ENCODE peak calls at places on chromosome 6, in nine cellular contexts. I is neural crest cell, Q is colonic mucosa, E is B cell, C is Panc1, F is psoas muscle, M is tibial nerve, Y is dorsolateral prefrontal cortex, Z is HCT116. U is an unnamed sample.

GRCh38 chr6:133368664-133369063 is 127.5 kb downstream of the EYA4 start:
- DNase-seq in I (no peak), Q (no peak), E (no peak), C (no peak), F (peak), M (no peak), Y (no peak), Z (peak), U (no peak)

GRCh38 chr6:88377976-88378580 is 211.9 kb upstream of the CNR1 start:
- DNase-seq in I (no peak), Q (no peak), E (no peak), C (no peak), F (no peak), M (no peak), Y (no peak), Z (no peak), U (no peak)

GRCh38 chr6:4342407-4343137 is 207.2 kb upstream of the ECI2 start:
- DNase-seq in I (no peak), Q (no peak), E (no peak), C (no peak), F (no peak), M (no peak), Y (no peak), Z (no peak), U (no peak)

GRCh38 chr6:43785220-43785752 is 15.3 kb downstream of the VEGFA start:
- DNase-seq in I (no peak), Q (no peak), E (no peak), C (no peak), F (no peak), M (no peak), Y (no peak), Z (no peak), U (no peak)

GRCh38 chr6:33787336-33787953 is 1.5 kb downstream of the LEMD2 start:
- DNase-seq in I (no peak), Q (no peak), E (no peak), C (no peak), F (no peak), M (no peak), Y (no peak), Z (no peak), U (no peak)

GRCh38 chr6:132070356-132070755 is 119.2 kb upstream of the CCN2 start:
- DNase-seq in I (no peak), Q (no peak), E (no peak), C (no peak), F (no peak), M (no peak), Y (no peak), Z (no peak), U (no peak)

GRCh38 chr6:126944512-126944911 is 174.0 kb upstream of the RSPO3 start:
- DNase-seq in I (no peak), Q (no peak), E (no peak), C (no peak), F (no peak), M (no peak), Y (no peak), Z (no peak), U (no peak)

GRCh38 chr6:82989891-82990290 is 75.8 kb downstream of the UBE3D start:
- DNase-seq in I (no peak), Q (no peak), E (no peak), C (no peak), F (no peak), M (no peak), Y (no peak), Z (no peak), U (no peak)

GRCh38 chr6:164455835-164456234 is 853.6 kb downstream of the C6orf118 start:
- DNase-seq in I (no peak), Q (no peak), E (no peak), C (no peak), F (no peak), M (no peak), Y (no peak), Z (no peak), U (no peak)
- TF ChIP-seq CTCF in I (no peak), Q (no peak), E (no peak), C (no peak), F (no peak), M (no peak), Y (no peak), Z (no peak), U (no peak)

GRCh38 chr6:137415127-137415833 is 78.9 kb downstream of the OLIG3 start:
- DNase-seq in I (peak), Q (peak), E (peak), C (peak), F (no peak), M (peak), Y (peak), Z (peak), U (no peak)
- TF ChIP-seq CTCF in I (peak), Q (peak), E (peak), C (peak), F (peak), M (peak), Y (peak), Z (peak), U (peak)

GRCh38 chr6:123316733-123317323 is 319.9 kb downstream of the TRDN start:
- DNase-seq in I (no peak), Q (no peak), E (no peak), C (peak), F (no peak), M (no peak), Y (no peak), Z (no peak), U (no peak)
- TF ChIP-seq CTCF in I (peak), Q (peak), E (peak), C (no peak), F (peak), M (peak), Y (peak), Z (peak), U (peak)

DNA sequence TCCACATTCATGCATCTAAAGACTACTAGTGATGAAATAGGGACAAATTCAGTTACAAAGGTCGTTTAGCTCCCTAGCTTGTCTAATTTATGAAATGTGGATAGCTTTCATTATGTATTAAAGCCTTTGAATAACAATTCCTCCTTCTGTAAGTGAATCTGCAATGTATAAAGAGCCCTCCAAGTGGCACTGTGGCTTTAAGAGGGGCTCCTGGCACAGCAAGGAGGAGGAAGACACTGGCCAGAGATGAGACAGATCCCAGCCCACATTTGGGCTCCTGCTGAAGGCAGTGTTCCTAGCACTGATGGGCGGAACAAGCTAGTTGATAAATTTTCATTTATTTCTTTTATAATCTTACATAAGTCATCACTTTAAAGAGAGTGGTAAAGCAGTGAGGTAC is 17.6 kb upstream of the FUCA2 start:
- DNase-seq in I (no peak), Q (no peak), E (no peak), C (no peak), F (no peak), M (no peak), Y (no peak), Z (no peak), U (no peak)
- TF ChIP-seq CTCF in I (peak), Q (no peak), E (no peak), C (peak), F (no peak), M (no peak), Y (no peak), Z (peak), U (peak)

GRCh38 chr6:110542311-110543024 is 66.1 kb upstream of the SLC22A16 start:
- DNase-seq in I (no peak), Q (no peak), E (no peak), C (no peak), F (no peak), M (peak), Y (peak), Z (no peak), U (no peak)
- TF ChIP-seq CTCF in I (no peak), Q (no peak), E (no peak), C (no peak), F (no peak), M (no peak), Y (no peak), Z (no peak), U (no peak)

GRCh38 chr6:47809863-47810262 is 28.0 kb downstream of the OPN5 start:
- DNase-seq in I (no peak), Q (no peak), E (no peak), C (no peak), F (no peak), M (no peak), Y (no peak), Z (no peak), U (no peak)

DNA sequence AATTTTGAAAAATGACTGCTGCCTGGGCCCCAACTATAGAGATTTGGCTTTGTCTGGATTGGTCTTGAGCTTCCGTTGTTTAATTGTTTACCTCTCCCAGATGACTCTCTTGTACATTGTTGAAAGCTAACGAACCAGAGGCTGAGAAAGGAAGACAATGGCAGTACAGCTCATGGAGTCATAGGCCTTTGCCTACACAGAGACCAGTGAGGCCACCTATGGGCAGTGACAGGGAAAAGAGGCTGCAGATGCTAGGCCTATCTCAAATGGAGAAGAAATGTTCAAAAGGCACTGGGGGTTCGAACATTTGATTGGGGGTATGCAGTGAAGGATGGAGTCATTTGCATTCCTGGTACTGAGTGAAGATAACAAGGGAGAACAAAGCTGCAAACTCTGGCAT is 29.1 kb downstream of the OPN5 start:
- DNase-seq in I (no peak), Q (no peak), E (no peak), C (no peak), F (no peak), M (no peak), Y (no peak), Z (no peak), U (no peak)
- TF ChIP-seq CTCF in I (no peak), Q (no peak), E (no peak), C (peak), F (no peak), M (no peak), Y (no peak), Z (peak), U (no peak)

DNA sequence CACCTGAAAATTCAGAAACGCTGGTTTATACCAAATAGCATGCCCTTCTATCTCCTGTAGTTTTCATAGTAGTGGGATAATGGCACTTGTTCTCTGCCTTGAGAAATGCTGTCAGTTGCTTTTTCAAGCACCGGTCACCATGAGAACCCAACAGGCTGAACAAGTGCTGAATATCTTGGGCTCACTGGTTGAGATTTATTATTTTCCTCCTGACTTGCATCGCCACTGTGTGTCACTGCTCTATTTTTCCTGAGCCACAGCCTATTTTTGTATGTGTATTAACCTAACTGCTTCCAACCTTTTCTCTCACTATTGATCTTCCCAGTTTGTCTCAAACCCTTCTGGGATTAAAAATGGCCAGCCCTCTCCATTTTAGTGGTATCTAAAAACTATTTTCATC is 71.9 kb downstream of the OPN5 start:
- DNase-seq in I (no peak), Q (no peak), E (no peak), C (no peak), F (no peak), M (no peak), Y (no peak), Z (no peak), U (no peak)
- TF ChIP-seq CTCF in I (no peak), Q (no peak), E (no peak), C (no peak), F (no peak), M (no peak), Y (peak), Z (no peak), U (no peak)

GRCh38 chr6:30263734-30264133 is 50.5 kb upstream of the TRIM26 start:
- DNase-seq in I (no peak), Q (no peak), E (no peak), C (no peak), F (no peak), M (no peak), Y (peak), Z (no peak), U (no peak)

GRCh38 chr6:30260036-30260504 is 46.9 kb upstream of the TRIM26 start:
- DNase-seq in I (no peak), Q (no peak), E (no peak), C (no peak), F (no peak), M (no peak), Y (peak), Z (no peak), U (no peak)

GRCh38 chr6:30264731-30265130 is 51.5 kb upstream of the TRIM26 start:
- DNase-seq in I (no peak), Q (no peak), E (no peak), C (no peak), F (no peak), M (no peak), Y (peak), Z (no peak), U (no peak)

GRCh38 chr6:30258204-30258603 is 45.0 kb upstream of the TRIM26 start:
- DNase-seq in I (no peak), Q (no peak), E (no peak), C (no peak), F (no peak), M (no peak), Y (no peak), Z (no peak), U (no peak)

GRCh38 chr6:30259140-30260035 is 46.2 kb upstream of the TRIM26 start:
- DNase-seq in I (peak), Q (peak), E (peak), C (peak), F (peak), M (peak), Y (peak), Z (peak), U (peak)
- TF ChIP-seq CTCF in I (peak), Q (no peak), E (peak), C (peak), F (peak), M (no peak), Y (peak), Z (peak), U (peak)

GRCh38 chr6:25893778-25894177 is 19.7 kb upstream of the SLC17A3 start:
- DNase-seq in I (no peak), Q (no peak), E (no peak), C (no peak), F (no peak), M (no peak), Y (no peak), Z (no peak), U (no peak)

GRCh38 chr6:25892877-25893276 is 18.8 kb upstream of the SLC17A3 start:
- DNase-seq in I (no peak), Q (no peak), E (no peak), C (no peak), F (no peak), M (no peak), Y (no peak), Z (no peak), U (no peak)

GRCh38 chr6:25886066-25886465 is 12.0 kb upstream of the SLC17A3 start:
- DNase-seq in I (no peak), Q (no peak), E (no peak), C (no peak), F (no peak), M (no peak), Y (no peak), Z (no peak), U (no peak)

GRCh38 chr6:25895773-25896172 is 21.7 kb upstream of the SLC17A3 start:
- DNase-seq in I (no peak), Q (no peak), E (no peak), C (no peak), F (no peak), M (no peak), Y (no peak), Z (no peak), U (no peak)

DNA sequence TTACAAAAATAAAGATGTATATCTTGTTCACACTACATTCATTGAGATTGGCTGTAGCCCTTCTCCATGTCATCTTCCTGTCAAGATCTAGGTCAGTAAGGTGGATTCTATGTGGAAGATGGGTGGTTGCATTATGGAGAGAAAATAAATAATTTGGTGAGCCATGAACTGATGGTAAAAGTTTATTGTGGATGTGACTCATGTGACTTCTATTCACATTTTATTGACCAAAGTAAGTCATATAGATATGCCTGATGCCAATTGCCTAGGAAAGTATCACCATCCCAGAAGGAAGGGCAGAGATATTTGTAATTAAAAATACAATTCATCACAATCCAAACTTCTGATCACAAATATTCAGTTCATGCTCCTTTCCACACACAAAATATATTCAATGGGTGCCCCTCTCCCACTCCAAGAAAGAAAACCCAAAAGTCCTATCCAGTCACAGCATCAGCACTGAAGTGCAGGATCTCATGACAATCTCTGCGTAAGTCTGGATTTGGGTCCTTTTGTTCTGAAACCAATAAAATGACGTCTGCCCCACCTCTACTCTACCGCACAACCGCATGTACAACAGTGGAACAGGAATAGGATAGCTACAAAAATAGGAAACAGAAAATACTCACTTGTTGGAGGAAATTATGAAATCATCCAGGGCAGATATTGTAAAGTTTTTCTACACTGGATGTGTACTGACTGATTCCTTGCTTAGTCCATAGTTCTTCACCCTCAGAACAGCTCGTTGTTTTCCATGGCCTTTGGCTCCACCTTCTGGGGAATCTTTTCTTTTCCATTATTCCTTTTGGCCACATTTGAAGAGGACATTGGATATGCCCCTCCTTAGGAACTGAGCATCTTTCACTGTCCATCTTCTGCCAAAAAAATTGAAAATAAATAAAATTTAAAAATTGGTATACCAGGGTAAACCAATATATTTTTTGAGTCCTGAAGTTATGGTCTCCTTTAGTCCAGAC is 16.1 kb upstream of the SLC17A3 start:
- DNase-seq in I (peak), Q (peak), E (no peak), C (peak), F (no peak), M (peak), Y (no peak), Z (peak), U (no peak)
- TF ChIP-seq CTCF in I (peak), Q (peak), E (no peak), C (peak), F (peak), M (peak), Y (peak), Z (peak), U (peak)

GRCh38 chr6:39724787-39725631 is at the start of gene KIF6:
- DNase-seq in I (peak), Q (peak), E (peak), C (no peak), F (peak), M (peak), Y (peak), Z (no peak), U (peak)
- TF ChIP-seq CTCF in I (no peak), Q (no peak), E (no peak), C (no peak), F (no peak), M (no peak), Y (no peak), Z (no peak), U (no peak)